ENCODE peak calls at places on chromosomes 7 and 10, in six cellular contexts. One of them, this sample, is unnamed.

GRCh38 chr7:55642266-55642665 is 70.0 kb upstream of the VOPP1 start:
- DNase-seq in adrenal gland: no peak
- DNase-seq in tibial nerve: no peak
- DNase-seq in IMR-90: no peak
- DNase-seq in lower leg skin: no peak
- DNase-seq in right lobe of liver: no peak
- DNase-seq in this sample: no peak

GRCh38 chr7:95493247-95493646 is 7.5 kb downstream of the ASB4 start:
- DNase-seq in adrenal gland: no peak
- DNase-seq in tibial nerve: no peak
- DNase-seq in IMR-90: peak
- DNase-seq in lower leg skin: no peak
- DNase-seq in right lobe of liver: no peak
- DNase-seq in this sample: no peak

GRCh38 chr7:24764972-24765744 is 7.9 kb upstream of the GSDME start:
- DNase-seq in adrenal gland: no peak
- DNase-seq in tibial nerve: no peak
- DNase-seq in IMR-90: peak
- DNase-seq in lower leg skin: no peak
- DNase-seq in right lobe of liver: no peak
- DNase-seq in this sample: no peak

GRCh38 chr7:114789942-114790341 is 132.0 kb upstream of the MDFIC start:
- DNase-seq in adrenal gland: no peak
- DNase-seq in tibial nerve: no peak
- DNase-seq in IMR-90: peak
- DNase-seq in lower leg skin: no peak
- DNase-seq in right lobe of liver: no peak
- DNase-seq in this sample: no peak

GRCh38 chr7:111780527-111780926 is 218.2 kb upstream of the IMMP2L start:
- DNase-seq in adrenal gland: no peak
- DNase-seq in tibial nerve: no peak
- DNase-seq in IMR-90: no peak
- DNase-seq in lower leg skin: no peak
- DNase-seq in right lobe of liver: no peak
- DNase-seq in this sample: no peak

GRCh38 chr7:85630904-85631582 is 444.2 kb upstream of the SEMA3D start:
- DNase-seq in adrenal gland: no peak
- DNase-seq in tibial nerve: no peak
- DNase-seq in IMR-90: peak
- DNase-seq in lower leg skin: no peak
- DNase-seq in right lobe of liver: no peak
- DNase-seq in this sample: no peak

GRCh38 chr7:194996-195829 is 2.8 kb downstream of the FAM20C start:
- DNase-seq in adrenal gland: no peak
- DNase-seq in tibial nerve: no peak
- DNase-seq in IMR-90: peak
- DNase-seq in lower leg skin: no peak
- DNase-seq in right lobe of liver: peak
- DNase-seq in this sample: no peak

GRCh38 chr10:89203237-89203636 is 3.9 kb downstream of the CH25H start:
- DNase-seq in adrenal gland: no peak
- DNase-seq in tibial nerve: no peak
- DNase-seq in IMR-90: peak
- DNase-seq in lower leg skin: no peak
- DNase-seq in right lobe of liver: no peak
- DNase-seq in this sample: no peak

GRCh38 chr7:83301416-83301815 is 138.7 kb upstream of the PCLO start:
- DNase-seq in adrenal gland: no peak
- DNase-seq in tibial nerve: no peak
- DNase-seq in IMR-90: no peak
- DNase-seq in lower leg skin: no peak
- DNase-seq in right lobe of liver: no peak
- DNase-seq in this sample: no peak

GRCh38 chr7:143265017-143265693 is 1.9 kb downstream of the GSTK1 start:
- DNase-seq in adrenal gland: no peak
- DNase-seq in tibial nerve: no peak
- DNase-seq in IMR-90: no peak
- DNase-seq in lower leg skin: no peak
- DNase-seq in right lobe of liver: no peak
- DNase-seq in this sample: no peak

GRCh38 chr7:191105-192034 is 1.0 kb upstream of the FAM20C start:
- DNase-seq in adrenal gland: peak
- DNase-seq in tibial nerve: no peak
- DNase-seq in IMR-90: peak
- DNase-seq in lower leg skin: peak
- DNase-seq in right lobe of liver: no peak
- DNase-seq in this sample: peak

GRCh38 chr10:77673086-77673485 is 35.5 kb upstream of the KCNMA1 start:
- DNase-seq in adrenal gland: peak
- DNase-seq in tibial nerve: no peak
- DNase-seq in IMR-90: peak
- DNase-seq in lower leg skin: no peak
- DNase-seq in right lobe of liver: no peak
- DNase-seq in this sample: no peak

GRCh38 chr7:28157311-28157710 is 23.3 kb downstream of the JAZF1 start:
- DNase-seq in adrenal gland: no peak
- DNase-seq in tibial nerve: no peak
- DNase-seq in IMR-90: no peak
- DNase-seq in lower leg skin: no peak
- DNase-seq in right lobe of liver: no peak
- DNase-seq in this sample: no peak

GRCh38 chr7:28157826-28158416 is 22.7 kb downstream of the JAZF1 start:
- DNase-seq in adrenal gland: no peak
- DNase-seq in tibial nerve: no peak
- DNase-seq in IMR-90: no peak
- DNase-seq in lower leg skin: no peak
- DNase-seq in right lobe of liver: no peak
- DNase-seq in this sample: no peak

GRCh38 chr7:28163955-28164354 is 16.6 kb downstream of the JAZF1 start:
- DNase-seq in adrenal gland: no peak
- DNase-seq in tibial nerve: no peak
- DNase-seq in IMR-90: peak
- DNase-seq in lower leg skin: no peak
- DNase-seq in right lobe of liver: no peak
- DNase-seq in this sample: no peak

GRCh38 chr7:28161319-28161718 is 19.3 kb downstream of the JAZF1 start:
- DNase-seq in adrenal gland: no peak
- DNase-seq in tibial nerve: no peak
- DNase-seq in IMR-90: no peak
- DNase-seq in lower leg skin: no peak
- DNase-seq in right lobe of liver: no peak
- DNase-seq in this sample: no peak

DNA sequence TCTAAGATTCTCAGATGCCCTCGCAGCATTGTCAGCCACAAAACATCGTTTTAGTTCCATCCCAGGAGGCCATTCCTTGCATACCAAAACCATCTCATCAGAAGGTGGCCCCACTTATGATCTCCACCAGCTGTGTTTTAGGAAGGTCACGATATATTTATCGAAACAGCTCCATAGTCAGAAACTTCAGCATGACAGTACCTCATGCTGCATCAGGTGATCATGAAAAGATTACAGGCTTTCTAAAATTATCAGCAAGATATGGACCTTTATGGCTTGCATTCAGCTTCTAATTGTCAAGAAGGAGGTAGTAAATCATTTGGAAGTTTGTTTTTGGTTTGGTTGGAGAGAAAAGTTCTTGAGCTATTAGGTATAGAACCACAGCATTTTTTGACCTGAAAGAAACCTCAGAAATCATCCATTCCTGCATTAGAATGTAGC is 20.0 kb downstream of the JAZF1 start:
- DNase-seq in adrenal gland: no peak
- DNase-seq in tibial nerve: no peak
- DNase-seq in IMR-90: peak
- DNase-seq in lower leg skin: no peak
- DNase-seq in right lobe of liver: no peak
- DNase-seq in this sample: no peak
- H3K4me3 ChIP-seq in adrenal gland: no peak
- H3K4me3 ChIP-seq in tibial nerve: no peak
- H3K4me3 ChIP-seq in IMR-90: no peak
- H3K4me3 ChIP-seq in lower leg skin: no peak
- H3K4me3 ChIP-seq in right lobe of liver: no peak
- H3K4me3 ChIP-seq in this sample: no peak

GRCh38 chr10:103668351-103669242 is 175.1 kb downstream of the NEURL1 start:
- DNase-seq in adrenal gland: peak
- DNase-seq in tibial nerve: peak
- DNase-seq in IMR-90: peak
- DNase-seq in lower leg skin: peak
- DNase-seq in right lobe of liver: no peak
- DNase-seq in this sample: peak
- TF ChIP-seq POLR2A in adrenal gland: no peak
- TF ChIP-seq POLR2A in tibial nerve: no peak
- TF ChIP-seq POLR2A in IMR-90: peak
- TF ChIP-seq POLR2A in lower leg skin: no peak
- TF ChIP-seq POLR2A in right lobe of liver: no peak
- TF ChIP-seq POLR2A in this sample: no peak

DNA sequence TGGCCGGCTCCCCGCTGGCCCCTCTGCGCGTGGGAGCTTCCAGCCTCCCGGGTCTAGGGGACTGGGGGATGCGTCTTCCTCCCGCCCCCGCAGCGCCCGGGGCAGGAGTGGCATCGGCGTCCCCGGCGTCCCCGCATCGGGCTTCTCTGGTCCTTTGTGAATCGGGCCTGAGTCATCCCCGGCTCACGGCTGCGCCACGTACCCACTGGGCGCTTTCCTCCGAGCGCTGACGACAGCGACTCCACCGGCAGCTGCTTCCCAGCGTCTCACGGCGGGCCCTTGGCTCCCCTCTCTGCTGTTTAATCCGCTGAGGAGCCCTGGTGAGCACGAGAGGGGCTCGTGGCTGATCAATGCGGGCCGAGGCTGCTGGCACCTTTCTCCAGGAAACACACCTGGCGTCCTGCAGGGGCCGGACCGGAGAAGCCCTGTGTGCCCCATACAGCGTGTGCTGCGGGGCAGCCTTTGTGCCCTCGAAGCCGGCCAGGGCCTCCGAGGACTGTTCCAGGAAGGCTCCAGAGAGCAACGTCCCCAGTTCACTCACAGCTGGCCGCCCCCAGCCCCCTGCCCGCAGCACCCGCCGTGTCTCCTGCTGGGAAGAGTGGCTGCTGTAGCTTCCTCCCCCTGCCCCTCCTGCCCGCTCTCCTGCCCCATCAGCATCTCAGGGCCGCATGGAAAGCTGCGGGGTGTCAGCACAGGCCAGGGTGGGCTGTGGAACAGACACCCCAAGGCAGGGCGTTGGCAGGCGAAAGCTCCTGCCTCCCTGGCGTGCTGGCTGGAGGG is 95.5 kb upstream of the DIP2C start:
- DNase-seq in adrenal gland: peak
- DNase-seq in tibial nerve: no peak
- DNase-seq in IMR-90: peak
- DNase-seq in lower leg skin: peak
- DNase-seq in right lobe of liver: peak
- DNase-seq in this sample: no peak
- TF ChIP-seq CTCF in adrenal gland: peak
- TF ChIP-seq CTCF in tibial nerve: no peak
- TF ChIP-seq CTCF in IMR-90: peak
- TF ChIP-seq CTCF in lower leg skin: no peak
- TF ChIP-seq CTCF in right lobe of liver: no peak
- TF ChIP-seq CTCF in this sample: no peak

GRCh38 chr7:150324366-150324961 is 1.1 kb upstream of the ACTR3C start:
- DNase-seq in adrenal gland: no peak
- DNase-seq in tibial nerve: no peak
- DNase-seq in IMR-90: peak
- DNase-seq in lower leg skin: no peak
- DNase-seq in right lobe of liver: peak
- DNase-seq in this sample: no peak
- H3K4me3 ChIP-seq in adrenal gland: no peak
- H3K4me3 ChIP-seq in tibial nerve: no peak
- H3K4me3 ChIP-seq in IMR-90: no peak
- H3K4me3 ChIP-seq in lower leg skin: no peak
- H3K4me3 ChIP-seq in right lobe of liver: peak
- H3K4me3 ChIP-seq in this sample: no peak

DNA sequence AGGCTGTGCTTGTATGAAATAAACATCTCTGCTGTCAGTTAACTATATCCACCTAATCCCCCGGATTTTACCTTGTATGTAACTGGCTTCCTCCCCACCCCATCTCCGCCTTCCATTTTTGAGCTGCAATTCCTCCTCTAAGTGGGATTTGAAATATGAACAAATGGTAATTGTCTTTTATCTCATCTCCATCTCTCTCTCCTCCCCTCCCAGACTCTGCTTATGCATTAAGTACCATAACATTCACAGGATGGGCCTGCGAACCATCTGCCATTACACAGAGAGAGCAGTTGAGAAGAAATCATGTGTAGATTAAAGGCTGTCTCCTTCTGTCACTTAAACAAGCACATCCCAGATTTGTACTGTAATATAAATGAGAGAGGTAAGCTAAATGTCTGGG is 1169.9 kb downstream of the TYW1 start:
- DNase-seq in adrenal gland: no peak
- DNase-seq in tibial nerve: no peak
- DNase-seq in IMR-90: no peak
- DNase-seq in lower leg skin: no peak
- DNase-seq in right lobe of liver: no peak
- DNase-seq in this sample: no peak
- TF ChIP-seq POLR2A in adrenal gland: no peak
- TF ChIP-seq POLR2A in tibial nerve: no peak
- TF ChIP-seq POLR2A in IMR-90: no peak
- TF ChIP-seq POLR2A in lower leg skin: no peak
- TF ChIP-seq POLR2A in right lobe of liver: no peak
- TF ChIP-seq POLR2A in this sample: no peak

This sample was measured in heart left ventricle.